ENCODE peak calls at places on chromosome 16, in six cellular contexts. Q is neuronal stem cell, S is H9, L is mesenchymal stem cell, N is H1, J is trophoblast cell. V is an unnamed sample.
A peak's percentile ranks its signal among the peaks of the same experiment; 100 is the strongest.

GRCh38 chr16:86018487-86018886 is 119.5 kb downstream of the IRF8 start:
- DNase-seq in Q (no peak), S (no peak), L (peak; percentile 99), N (no peak), J (peak; percentile 54), V (peak; percentile 45)

GRCh38 chr16:54270711-54271110 is 15.9 kb downstream of the IRX3 start:
- DNase-seq in Q (no peak), S (peak; percentile 15), L (no peak), N (no peak), J (no peak), V (no peak)

GRCh38 chr16:59212492-59213024 is 478.4 kb upstream of the GOT2 start:
- DNase-seq in Q (no peak), S (no peak), L (no peak), N (no peak), J (no peak), V (no peak)

GRCh38 chr16:17784073-17784472 is 313.3 kb upstream of the XYLT1 start:
- DNase-seq in Q (peak; percentile 52), S (no peak), L (no peak), N (no peak), J (peak; percentile 54), V (peak; percentile 56)

GRCh38 chr16:79436885-79437284 is 163.7 kb downstream of the MAF start:
- DNase-seq in Q (no peak), S (no peak), L (no peak), N (no peak), J (no peak), V (no peak)

GRCh38 chr16:4123617-4124300 is 7.5 kb upstream of the ADCY9 start:
- DNase-seq in Q (no peak), S (no peak), L (peak; percentile 17), N (no peak), J (peak; percentile 84), V (peak; percentile 79)

GRCh38 chr16:57479422-57480126 is 6.7 kb downstream of the DOK4 start:
- DNase-seq in Q (no peak), S (peak; percentile 80), L (peak; percentile 67), N (peak; percentile 83), J (no peak), V (peak; percentile 54)

GRCh38 chr16:64132686-64133085 is 989.2 kb downstream of the CDH11 start:
- DNase-seq in Q (no peak), S (no peak), L (no peak), N (no peak), J (no peak), V (no peak)

GRCh38 chr16:6777624-6778023 is 555.0 kb upstream of the RBFOX1 start:
- DNase-seq in Q (no peak), S (no peak), L (no peak), N (no peak), J (no peak), V (no peak)

DNA sequence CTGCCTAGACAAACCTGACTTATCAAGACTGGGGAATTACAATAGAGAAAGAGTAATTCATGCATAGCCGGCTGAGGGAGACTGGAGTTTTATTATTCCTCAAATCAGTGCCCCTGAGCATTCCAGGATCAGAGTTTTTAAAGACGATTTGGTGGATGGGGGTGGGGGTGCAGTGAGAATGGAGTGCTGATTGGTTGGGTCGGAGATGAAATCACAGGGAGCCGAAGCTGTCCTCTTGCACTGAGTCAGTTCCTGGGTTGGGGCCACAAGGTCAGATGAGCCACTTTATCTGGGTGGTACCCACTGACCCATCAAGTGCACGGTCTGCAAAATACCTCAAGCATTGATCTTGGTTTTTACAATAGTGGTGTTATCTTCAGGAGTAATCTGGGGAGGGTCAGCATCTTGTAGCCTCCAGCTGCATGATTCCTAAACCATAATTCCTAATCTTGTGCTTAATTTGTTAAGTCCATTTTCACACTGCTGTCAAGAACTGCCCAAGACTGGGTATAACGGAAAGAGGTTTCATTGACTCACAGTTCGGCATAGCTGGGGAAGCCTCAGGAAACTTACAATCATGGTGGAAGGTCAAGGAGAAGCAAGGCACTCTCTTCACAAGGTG is 69.6 kb downstream of the MARF1 start:
- DNase-seq in Q (no peak), S (no peak), L (no peak), N (no peak), J (no peak), V (no peak)
- H3K14ac ChIP-seq in Q (no peak overlapping the region), S (no peak overlapping the region), L (no peak overlapping the region), N (no peak overlapping the region), J (no peak overlapping the region), V (no peak overlapping the region)

GRCh38 chr16:19153876-19154275 is 14.2 kb upstream of the SYT17 start:
- DNase-seq in Q (no peak), S (no peak), L (peak; percentile 16), N (no peak), J (no peak), V (peak; percentile 13)
- H3K14ac ChIP-seq in Q (no peak overlapping the region), S (no peak overlapping the region), L (no peak overlapping the region), N (no peak overlapping the region), J (no peak overlapping the region), V (no peak overlapping the region)

GRCh38 chr16:49964316-49964715 is 60.7 kb upstream of the CNEP1R1 start:
- DNase-seq in Q (no peak), S (no peak), L (no peak), N (no peak), J (peak; percentile 73), V (no peak)
- H3K14ac ChIP-seq in Q (no peak overlapping the region), S (no peak overlapping the region), L (no peak overlapping the region), N (no peak overlapping the region), J (no peak overlapping the region), V (no peak overlapping the region)

DNA sequence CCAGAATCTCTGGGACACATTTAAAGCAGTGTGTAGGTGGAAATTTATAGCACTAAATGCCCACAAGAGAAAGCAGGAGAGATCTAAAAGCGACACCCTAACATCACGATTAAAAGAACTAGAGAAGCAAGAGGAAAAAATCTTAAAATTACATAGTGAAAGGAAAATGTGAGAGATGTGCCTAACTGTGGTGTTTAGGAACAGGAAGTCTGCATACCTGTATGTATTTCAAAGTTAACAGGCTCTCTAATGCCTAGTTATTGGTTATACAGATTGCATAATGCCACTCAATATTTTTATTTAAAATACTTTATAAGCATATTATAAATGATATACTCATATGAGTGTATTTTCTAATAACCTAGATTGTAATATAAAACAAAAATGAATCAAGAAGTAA is 25.9 kb downstream of the ZNF267 start:
- DNase-seq in Q (no peak), S (no peak), L (no peak), N (no peak), J (no peak), V (no peak)
- H3K14ac ChIP-seq in Q (no peak overlapping the region), S (no peak overlapping the region), L (no peak overlapping the region), N (no peak overlapping the region), J (no peak overlapping the region), V (no peak overlapping the region)

DNA sequence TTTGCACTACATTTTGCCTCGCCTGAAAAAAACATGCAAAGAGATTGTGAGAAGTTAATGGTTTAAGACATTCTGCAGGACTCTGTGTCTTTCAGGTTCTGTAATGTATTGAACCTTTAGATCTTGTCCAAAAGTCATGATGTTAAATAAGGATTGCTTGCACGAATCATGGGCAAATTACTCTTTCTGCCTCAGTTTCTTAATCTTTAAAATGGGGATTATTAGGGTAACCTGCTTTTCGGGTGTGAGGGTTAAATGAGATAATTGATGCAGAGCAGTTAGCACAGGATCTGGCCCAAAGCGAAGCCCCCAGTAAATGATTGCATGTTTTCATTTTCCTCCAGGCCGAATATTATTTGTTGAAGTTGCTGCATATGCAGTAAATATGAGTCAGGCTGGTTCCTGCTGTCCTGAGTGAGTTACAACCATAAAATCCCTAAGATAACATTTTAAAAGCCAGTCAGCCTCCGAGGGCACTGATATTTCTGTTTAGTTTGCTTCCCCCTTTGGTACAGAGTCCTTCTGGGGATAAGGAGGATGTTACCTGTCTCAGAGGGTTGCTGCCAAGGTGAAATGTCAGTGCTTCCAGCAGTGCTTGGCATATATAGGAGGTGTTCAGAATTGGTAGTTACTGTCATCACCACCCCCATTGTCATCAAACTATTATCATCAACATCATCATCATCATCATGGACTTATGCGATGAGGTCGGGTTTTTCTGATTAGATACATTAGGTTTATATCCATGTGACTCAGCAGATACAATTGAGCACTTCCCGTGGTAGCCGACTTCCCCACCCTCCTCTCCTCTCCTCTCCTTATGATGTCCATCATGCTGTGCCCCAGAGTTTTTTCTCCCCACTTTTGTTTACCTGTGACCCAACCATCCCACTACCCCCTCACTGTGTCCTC is 20.6 kb upstream of the ARHGAP17 start:
- DNase-seq in Q (no peak), S (no peak), L (no peak), N (no peak), J (no peak), V (peak; percentile 47)
- H3K14ac ChIP-seq in Q (no peak overlapping the region), S (no peak overlapping the region), L (no peak overlapping the region), N (no peak overlapping the region), J (no peak overlapping the region), V (peak overlapping the region; percentile 34)

GRCh38 chr16:2003827-2004641 is 5.6 kb downstream of the ZNF598 start:
- DNase-seq in Q (peak; percentile 93), S (peak; percentile 97), L (peak; percentile 92), N (peak; percentile 99), J (peak; percentile 91), V (peak; percentile 81)
- H3K14ac ChIP-seq in Q (peak overlapping the region; percentile 89), S (peak overlapping the region; percentile 5), L (peak overlapping the region; percentile 23), N (no peak overlapping the region), J (no peak overlapping the region), V (no peak overlapping the region)

V was measured in IMR-90.